ENCODE peak calls at places on chromosomes 7 and 10, in five cellular contexts. Y is upper lobe of right lung, A is AG04450, I is HFFc6, E is fibroblast of the aortic adventitia. B is an unnamed sample.

GRCh38 chr10:9786576-9786975 is 1231.1 kb upstream of the CELF2 start:
- DNase-seq in Y (no peak), A (peak), I (no peak), E (no peak), B (no peak)

GRCh38 chr7:55021951-55022617 is 3.3 kb downstream of the EGFR start:
- DNase-seq in Y (no peak), A (no peak), I (no peak), E (peak), B (no peak)

GRCh38 chr7:24879281-24879680 is 100.7 kb downstream of the OSBPL3 start:
- DNase-seq in Y (no peak), A (no peak), I (no peak), E (no peak), B (no peak)

GRCh38 chr7:42618649-42619315 is 293.1 kb downstream of the C7orf25 start:
- DNase-seq in Y (no peak), A (no peak), I (no peak), E (no peak), B (no peak)

GRCh38 chr7:139909379-139910050 is 80.5 kb downstream of the TBXAS1 start:
- DNase-seq in Y (no peak), A (no peak), I (no peak), E (peak), B (no peak)

GRCh38 chr7:103551006-103551405 is 105.0 kb upstream of the SLC26A5 start:
- DNase-seq in Y (no peak), A (no peak), I (no peak), E (no peak), B (no peak)

GRCh38 chr10:52486840-52487611 is 172.9 kb downstream of the DKK1 start:
- DNase-seq in Y (no peak), A (peak), I (peak), E (peak), B (no peak)

GRCh38 chr7:116802784-116803183 is 59.6 kb upstream of the CAPZA2 start:
- DNase-seq in Y (no peak), A (no peak), I (peak), E (peak), B (peak)

GRCh38 chr10:78211476-78212110 is 177.9 kb downstream of the RPS24 start:
- DNase-seq in Y (no peak), A (peak), I (peak), E (peak), B (no peak)

B was measured in activated T-helper 2 cell treated with anti-CD3 and anti-CD28 coated beads, Interferon-gamma antibody, Interleukin-2, Interleukin-4, amounts not matched to agents 10 μg/mL and 5 μg/mL and 100 μg/mL, durations not matched to agents 14 hours and 24 hours and 36 hours.